ENCODE peak calls at places on chromosomes 5 and 9, in four cellular contexts. A is MM.1S; E is HFFc6; H is stimulated activated CD8-positive, alpha-beta memory T cell treated with anti-CD3 and anti-CD28 coated beads, Interleukin-12 subunit alpha, Interleukin-12 subunit beta, amount 100 ng/mL, for 1 hour. C is an unnamed sample.

GRCh38 chr5:151005187-151005974 is 15.0 kb upstream of the GPX3 start:
- DNase-seq in A (no peak), E (no peak), H (no peak), C (no peak)

GRCh38 chr5:58117491-58117890 is 342.4 kb downstream of the PLK2 start:
- DNase-seq in A (no peak), E (no peak), H (no peak), C (no peak)

GRCh38 chr9:110877376-110877775 is 160.9 kb downstream of the LPAR1 start:
- DNase-seq in A (no peak), E (no peak), H (no peak), C (no peak)

GRCh38 chr5:88676637-88677481 is 206.1 kb downstream of the MEF2C start:
- DNase-seq in A (no peak), E (no peak), H (no peak), C (no peak)

GRCh38 chr9:88530051-88530450 is 4.9 kb upstream of the NXNL2 start:
- DNase-seq in A (no peak), E (peak), H (no peak), C (no peak)

GRCh38 chr5:190366-191035 is 794 bp upstream of the LRRC14B start:
- DNase-seq in A (peak), E (no peak), H (no peak), C (no peak)

GRCh38 chr5:116722666-116723065 is 148.0 kb upstream of the SEMA6A start:
- DNase-seq in A (no peak), E (no peak), H (no peak), C (no peak)

GRCh38 chr5:39076757-39077475 is 2.7 kb upstream of the RICTOR start:
- DNase-seq in A (peak), E (peak), H (no peak), C (no peak)

GRCh38 chr9:2377135-2377534 is 244.5 kb upstream of the VLDLR start:
- DNase-seq in A (no peak), E (no peak), H (no peak), C (no peak)

GRCh38 chr9:27094640-27095039 is 14.4 kb upstream of the TEK start:
- DNase-seq in A (no peak), E (peak), H (no peak), C (no peak)

GRCh38 chr5:180291234-180291940 is 496 bp downstream of the MAPK9 start:
- DNase-seq in A (peak), E (no peak), H (no peak), C (no peak)

GRCh38 chr9:114908104-114908621 is 22.2 kb downstream of the TNFSF8 start:
- DNase-seq in A (peak), E (peak), H (no peak), C (no peak)

GRCh38 chr9:92524881-92525280 is 10.9 kb downstream of the ECM2 start:
- DNase-seq in A (no peak), E (no peak), H (no peak), C (no peak)

GRCh38 chr9:112631313-112631712 is 86.6 kb downstream of the INIP start:
- DNase-seq in A (no peak), E (no peak), H (no peak), C (no peak)

GRCh38 chr5:127565586-127566270 is 48.3 kb downstream of the PRRC1 start:
- DNase-seq in A (no peak), E (no peak), H (no peak), C (no peak)

GRCh38 chr9:128141604-128142003 is 7.6 kb upstream of the LCN2 start:
- DNase-seq in A (no peak), E (no peak), H (no peak), C (no peak)

GRCh38 chr9:108919517-108919916 is 14.4 kb downstream of the ELP1 start:
- DNase-seq in A (no peak), E (no peak), H (no peak), C (no peak)